ENCODE peak calls at places on chromosomes 2 and 18, in five cellular contexts. C is GM13977, S is B cell, L is tibial artery, G is foreskin fibroblast. Y is an unnamed sample.

GRCh38 chr2:223786236-223786635 is 51.1 kb downstream of the AP1S3 start:
- DNase-seq in L (no peak), G (no peak), S (no peak), C (no peak), Y (no peak)

GRCh38 chr2:178142274-178143065 is 30.2 kb downstream of the RBM45 start:
- DNase-seq in C (no peak), L (no peak), S (no peak), G (peak), Y (no peak)

GRCh38 chr2:140122001-140122400 is 1341.8 kb upstream of the NXPH2 start:
- DNase-seq in S (no peak), C (no peak), G (peak), L (no peak), Y (no peak)

GRCh38 chr18:28007841-28008240 is 169.1 kb downstream of the CDH2 start:
- DNase-seq in L (no peak), C (no peak), G (peak), S (no peak), Y (no peak)

GRCh38 chr2:118622931-118623330 is 224.5 kb downstream of the EN1 start:
- DNase-seq in S (no peak), G (peak), C (no peak), L (no peak), Y (no peak)

GRCh38 chr18:58364867-58365533 is 263.9 kb downstream of the ALPK2 start:
- DNase-seq in C (no peak), L (no peak), S (no peak), G (peak), Y (no peak)

GRCh38 chr2:85604568-85605339 is 2.3 kb upstream of the TMEM150A start:
- DNase-seq in L (no peak), G (no peak), C (no peak), S (no peak), Y (no peak)

GRCh38 chr2:42031281-42031680 is 16.5 kb upstream of the PKDCC start:
- DNase-seq in L (no peak), C (no peak), G (no peak), S (no peak), Y (no peak)

GRCh38 chr2:241733391-241734207 is 831 bp upstream of the D2HGDH start:
- DNase-seq in C (no peak), G (no peak), L (no peak), S (peak), Y (no peak)

GRCh38 chr2:68832161-68832869 is 38.9 kb downstream of the BMP10 start:
- DNase-seq in C (peak), S (no peak), L (peak), G (peak), Y (peak)

GRCh38 chr2:33371304-33372090 is 105.0 kb upstream of the RASGRP3 start:
- DNase-seq in L (no peak), G (no peak), S (no peak), C (no peak), Y (no peak)

GRCh38 chr2:178072383-178073301 is at the start of gene PDE11A:
- DNase-seq in G (peak), C (peak), S (no peak), L (peak), Y (peak)

GRCh38 chr2:65265090-65266045 is 37.7 kb downstream of the ACTR2 start:
- DNase-seq in S (no peak), G (peak), L (no peak), C (no peak), Y (no peak)

GRCh38 chr2:197358927-197359326 is 48.3 kb upstream of the ANKRD44 start:
- DNase-seq in C (no peak), G (peak), L (no peak), S (no peak), Y (no peak)

GRCh38 chr2:14998548-14998947 is 366.0 kb downstream of the LRATD1 start:
- DNase-seq in G (no peak), S (no peak), C (no peak), L (no peak), Y (no peak)

GRCh38 chr2:114442545-114442944 is at the start of gene DPP10:
- DNase-seq in C (no peak), L (no peak), G (no peak), S (no peak), Y (no peak)

GRCh38 chr2:203887680-203888079 is 20.1 kb downstream of the CTLA4 start:
- DNase-seq in G (no peak), L (no peak), S (no peak), C (no peak), Y (no peak)

GRCh38 chr2:133334923-133335322 is 233.3 kb downstream of the NCKAP5 start:
- DNase-seq in L (no peak), C (no peak), S (no peak), G (no peak), Y (no peak)

GRCh38 chr2:73917296-73917695 is 9.4 kb upstream of the DGUOK start:
- DNase-seq in S (no peak), L (no peak), G (no peak), C (no peak), Y (no peak)

GRCh38 chr2:73920577-73921545 is 5.8 kb upstream of the DGUOK start:
- DNase-seq in C (no peak), G (peak), L (no peak), S (no peak), Y (peak)

GRCh38 chr2:73917696-73918207 is 8.9 kb upstream of the DGUOK start:
- DNase-seq in G (no peak), C (no peak), L (no peak), S (no peak), Y (no peak)

GRCh38 chr2:73919596-73920228 is 7.0 kb upstream of the DGUOK start:
- DNase-seq in C (no peak), L (no peak), G (no peak), S (no peak), Y (no peak)

GRCh38 chr2:73918856-73919255 is 7.8 kb upstream of the DGUOK start:
- DNase-seq in S (no peak), L (no peak), G (no peak), C (no peak), Y (no peak)
- TF ChIP-seq CTCF in S (no peak), L (no peak), G (no peak), C (no peak), Y (no peak)

DNA sequence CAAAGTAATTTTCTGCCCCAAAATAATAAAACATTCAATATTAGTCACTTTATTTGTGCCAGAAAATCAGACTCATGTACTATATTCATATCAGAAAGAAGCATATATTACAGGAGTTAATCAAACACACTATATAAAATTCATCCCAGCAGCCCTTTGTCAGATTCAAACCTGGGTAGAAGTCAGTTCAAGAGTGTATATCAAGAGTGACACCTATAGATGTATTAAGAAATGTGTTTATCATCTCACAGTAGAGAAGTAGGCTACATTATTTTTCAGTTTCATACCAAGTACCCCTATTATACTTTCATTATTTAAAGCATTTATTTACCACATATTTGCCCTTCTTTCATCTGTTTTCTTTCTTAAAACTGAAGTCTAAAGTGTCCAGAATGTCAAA is 193.2 kb upstream of the DDX18 start:
- DNase-seq in C (no peak), S (no peak), L (no peak), G (no peak), Y (no peak)
- TF ChIP-seq CTCF in C (no peak), S (no peak), L (no peak), G (no peak), Y (no peak)

DNA sequence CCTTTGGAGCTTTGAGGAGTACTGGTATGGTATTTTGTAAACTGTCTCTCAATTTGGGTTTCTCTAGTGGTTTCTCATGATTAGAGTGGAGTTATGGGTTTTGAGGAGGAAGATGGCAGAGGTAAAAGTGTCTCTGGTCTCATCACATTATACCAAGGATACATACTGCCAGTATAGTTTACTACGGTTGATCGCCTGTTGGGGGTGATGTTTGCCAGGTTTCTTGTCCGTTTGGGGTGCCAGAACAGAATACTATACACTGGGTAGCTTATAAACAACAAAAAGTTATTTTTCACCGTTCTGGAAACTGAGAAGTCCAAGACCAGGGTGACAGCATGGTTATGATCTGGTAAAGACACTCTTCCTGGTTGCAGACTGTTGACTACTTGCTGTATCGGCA is 293.7 kb downstream of the NYAP2 start:
- DNase-seq in C (no peak), G (no peak), L (no peak), S (no peak), Y (no peak)
- TF ChIP-seq CTCF in C (no peak), G (no peak), L (no peak), S (no peak), Y (no peak)

GRCh38 chr18:76514573-76514972 is 19.5 kb upstream of the ZNF516 start:
- DNase-seq in L (no peak), C (no peak), G (no peak), S (no peak), Y (no peak)
- TF ChIP-seq CTCF in L (no peak), C (no peak), G (no peak), S (no peak), Y (no peak)

GRCh38 chr2:151953467-151953866 is 125.2 kb upstream of the ARL5A start:
- DNase-seq in G (no peak), S (no peak), L (no peak), C (no peak), Y (no peak)
- TF ChIP-seq CTCF in G (no peak), S (no peak), L (peak), C (no peak), Y (no peak)

Y was measured in GM10248.